ENCODE peak calls at places on chromosome 18, in ten cellular contexts. U, B, K, E, N, J, V, P, A and D are unnamed samples.

GRCh38 chr18:79395761-79396404 is at the start of gene NFATC1:
- DNase-seq in U (peak), B (no peak), K (peak), E (peak), N (peak), J (no peak), V (peak), P (peak), A (no peak), D (peak)

GRCh38 chr18:75111673-75112485 is 97.1 kb downstream of the PTGR3 start:
- DNase-seq in U (no peak), B (no peak), K (no peak), E (no peak), N (no peak), J (no peak), V (no peak), P (no peak), A (no peak), D (no peak)

GRCh38 chr18:26489881-26490280 is 58.5 kb downstream of the KCTD1 start:
- DNase-seq in U (no peak), B (no peak), K (no peak), E (no peak), N (no peak), J (no peak), V (no peak), P (no peak), A (no peak), D (no peak)

GRCh38 chr18:50105027-50105426 is 89.9 kb downstream of the MYO5B start:
- DNase-seq in U (no peak), B (no peak), K (no peak), E (no peak), N (no peak), J (no peak), V (no peak), P (no peak), A (no peak), D (no peak)

GRCh38 chr18:9101730-9102390 is 639 bp upstream of the NDUFV2 start:
- DNase-seq in U (no peak), B (peak), K (no peak), E (no peak), N (peak), J (no peak), V (peak), P (no peak), A (no peak), D (no peak)

GRCh38 chr18:64330161-64330560 is 181.3 kb upstream of the LINC00305 start:
- DNase-seq in U (no peak), B (no peak), K (no peak), E (no peak), N (no peak), J (no peak), V (peak), P (no peak), A (no peak), D (no peak)

GRCh38 chr18:34772887-34773286 is 62.8 kb downstream of the DTNA start:
- DNase-seq in U (no peak), B (no peak), K (no peak), E (no peak), N (no peak), J (no peak), V (no peak), P (no peak), A (no peak), D (no peak)

GRCh38 chr18:22921762-22922161 is 11.4 kb upstream of the RBBP8 start:
- DNase-seq in U (no peak), B (no peak), K (no peak), E (no peak), N (no peak), J (no peak), V (no peak), P (no peak), A (no peak), D (no peak)

GRCh38 chr18:32259553-32259952 is 69.7 kb downstream of the MEP1B start:
- DNase-seq in U (no peak), B (no peak), K (no peak), E (no peak), N (no peak), J (no peak), V (no peak), P (peak), A (no peak), D (no peak)

GRCh38 chr18:47323158-47323557 is 71.7 kb upstream of the SKOR2 start:
- DNase-seq in U (no peak), B (no peak), K (no peak), E (no peak), N (no peak), J (no peak), V (no peak), P (no peak), A (no peak), D (no peak)

GRCh38 chr18:47036298-47036874 is 965 bp upstream of the ELOA2 start:
- DNase-seq in U (no peak), B (peak), K (no peak), E (no peak), N (peak), J (no peak), V (peak), P (no peak), A (no peak), D (no peak)

GRCh38 chr18:75211721-75212625 is 1.4 kb downstream of the TSHZ1 start:
- DNase-seq in U (peak), B (peak), K (peak), E (no peak), N (peak), J (peak), V (peak), P (peak), A (no peak), D (peak)

GRCh38 chr18:31685097-31686082 is 1.0 kb upstream of the B4GALT6 start:
- DNase-seq in U (peak), B (peak), K (peak), E (peak), N (peak), J (no peak), V (peak), P (peak), A (peak), D (no peak)

GRCh38 chr18:67932261-67932660 is 415.7 kb upstream of the DSEL start:
- DNase-seq in U (no peak), B (no peak), K (no peak), E (no peak), N (no peak), J (no peak), V (no peak), P (no peak), A (no peak), D (no peak)

GRCh38 chr18:64409511-64409910 is 260.6 kb upstream of the LINC00305 start:
- DNase-seq in U (no peak), B (no peak), K (no peak), E (no peak), N (no peak), J (no peak), V (peak), P (no peak), A (no peak), D (no peak)

GRCh38 chr18:72544092-72544886 is at the start of gene CBLN2:
- DNase-seq in U (no peak), B (peak), K (no peak), E (no peak), N (peak), J (no peak), V (peak), P (peak), A (no peak), D (no peak)

GRCh38 chr18:46953195-46953594 is 35.8 kb downstream of the KATNAL2 start:
- DNase-seq in U (no peak), B (no peak), K (no peak), E (no peak), N (no peak), J (no peak), V (no peak), P (no peak), A (no peak), D (no peak)

GRCh38 chr18:44839239-44839666 is 158.6 kb downstream of the SETBP1 start:
- DNase-seq in U (peak), B (no peak), K (no peak), E (peak), N (peak), J (no peak), V (peak), P (peak), A (no peak), D (peak)

GRCh38 chr18:9700261-9700796 is 7.8 kb upstream of the RAB31 start:
- DNase-seq in U (no peak), B (no peak), K (no peak), E (no peak), N (peak), J (no peak), V (no peak), P (no peak), A (no peak), D (no peak)

GRCh38 chr18:10074122-10074521 is 160.3 kb downstream of the VAPA start:
- DNase-seq in U (no peak), B (no peak), K (no peak), E (no peak), N (no peak), J (no peak), V (no peak), P (no peak), A (no peak), D (no peak)

DNA sequence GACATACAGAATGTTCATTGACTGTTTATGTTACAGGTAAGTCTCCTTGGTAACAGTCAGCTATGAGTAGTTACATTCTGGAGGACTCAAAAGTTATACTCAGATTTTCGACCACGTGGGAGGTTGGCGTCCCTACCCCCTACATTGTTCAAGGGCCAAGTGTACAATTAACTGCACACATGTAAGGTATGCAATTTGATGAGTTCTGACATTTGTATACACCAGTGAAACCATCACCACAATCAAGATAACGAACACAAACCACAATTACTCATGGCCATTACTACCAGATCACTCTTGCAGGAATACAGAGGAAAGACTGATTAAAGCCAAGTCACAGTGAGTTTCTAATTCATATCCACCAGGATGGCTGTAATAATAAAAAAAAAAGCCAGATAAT is 39.6 kb upstream of the LDLRAD4 start:
- DNase-seq in U (no peak), B (no peak), K (no peak), E (no peak), N (no peak), J (no peak), V (no peak), P (no peak), A (no peak), D (no peak)
- TF ChIP-seq EP300 in U (no peak), B (no peak), K (no peak), E (no peak), N (no peak), J (no peak), V (no peak), P (no peak), A (no peak), D (no peak)

GRCh38 chr18:1057367-1057766 is 152.7 kb downstream of the ADCYAP1 start:
- DNase-seq in U (no peak), B (no peak), K (no peak), E (no peak), N (no peak), J (no peak), V (no peak), P (no peak), A (no peak), D (no peak)
- H3K4me3 ChIP-seq in U (no peak), B (no peak), K (no peak), E (no peak), N (no peak), J (no peak), V (no peak), P (no peak), A (no peak), D (no peak)

DNA sequence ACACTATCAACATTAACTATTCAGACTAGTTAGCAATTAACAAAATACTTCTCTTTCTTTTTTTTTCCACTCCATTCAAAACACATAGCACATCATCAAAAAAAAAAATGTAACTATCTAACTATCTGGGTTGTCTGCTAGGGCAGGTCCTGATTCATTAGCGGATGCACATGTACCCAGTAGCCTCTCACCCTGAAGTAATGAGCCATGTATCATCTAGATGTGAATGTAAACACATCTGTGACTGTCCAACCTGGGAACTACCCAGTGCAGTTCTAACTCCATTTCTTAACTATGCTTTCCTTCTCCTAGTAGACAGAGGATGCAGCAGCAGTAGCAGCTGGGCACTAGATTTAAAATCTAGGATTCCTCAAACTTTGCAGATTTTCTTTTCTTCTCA is 183.1 kb upstream of the PIK3C3 start:
- DNase-seq in U (no peak), B (no peak), K (no peak), E (no peak), N (no peak), J (no peak), V (no peak), P (no peak), A (no peak), D (no peak)
- TF ChIP-seq EP300 in U (no peak), B (no peak), K (no peak), E (no peak), N (no peak), J (no peak), V (no peak), P (no peak), A (no peak), D (no peak)

GRCh38 chr18:55316615-55317184 is 271.3 kb downstream of the TCF4 start:
- DNase-seq in U (no peak), B (no peak), K (no peak), E (no peak), N (no peak), J (no peak), V (no peak), P (no peak), A (no peak), D (no peak)
- H3K4me3 ChIP-seq in U (no peak), B (no peak), K (no peak), E (no peak), N (no peak), J (no peak), V (no peak), P (no peak), A (no peak), D (no peak)